ENCODE peak calls at places on chromosomes 6 and 20, in four cellular contexts. Q is ascending aorta, M is skeletal muscle cell, T is heart right ventricle. H is an unnamed sample.

GRCh38 chr20:12660918-12661317 is 347.9 kb upstream of the SPTLC3 start:
- DNase-seq in T (no peak), M (no peak), Q (peak; percentile 68), H (no peak)

GRCh38 chr6:167995302-167995701 is 2.2 kb upstream of the KIF25 start:
- DNase-seq in M (no peak), Q (no peak), T (no peak), H (no peak)

GRCh38 chr20:5807431-5807830 is 57.2 kb downstream of the SHLD1 start:
- DNase-seq in Q (no peak), T (no peak), M (no peak), H (peak; percentile 29)

GRCh38 chr20:50731930-50732690 is 730 bp downstream of the PARD6B start:
- DNase-seq in T (no peak), M (no peak), Q (no peak), H (no peak)

GRCh38 chr6:162092816-162093502 is 634.6 kb downstream of the PRKN start:
- DNase-seq in M (no peak), T (no peak), Q (no peak), H (no peak)

GRCh38 chr6:53956068-53956711 is 155.1 kb upstream of the MLIP start:
- DNase-seq in M (no peak), Q (peak; percentile 81), T (peak; percentile 68), H (no peak)

GRCh38 chr6:75431379-75431778 is 62.2 kb downstream of the FILIP1 start:
- DNase-seq in Q (peak; percentile 77), M (no peak), T (peak; percentile 73), H (peak; percentile 31)

GRCh38 chr6:68958327-68958726 is 323.2 kb downstream of the ADGRB3 start:
- DNase-seq in T (no peak), M (no peak), Q (no peak), H (no peak)

H was measured in kidney epithelial cell.